ENCODE peak calls at places on chromosomes 2 and 18, in five cellular contexts. Z is erythroblast, M is H54, E is gastrocnemius medialis, Q is transverse colon. I is an unnamed sample.

GRCh38 chr2:147575106-147575505 is 269.7 kb upstream of the ACVR2A start:
- DNase-seq in E (no peak), Z (no peak), Q (no peak), M (no peak), I (no peak)

GRCh38 chr18:51068111-51068510 is 38.1 kb downstream of the SMAD4 start:
- DNase-seq in Z (no peak), Q (no peak), M (no peak), E (no peak), I (no peak)

GRCh38 chr18:79856119-79857080 is 58.7 kb downstream of the KCNG2 start:
- DNase-seq in Z (no peak), E (no peak), M (no peak), Q (no peak), I (no peak)

GRCh38 chr2:136439277-136439676 is 321.3 kb upstream of the CXCR4 start:
- DNase-seq in M (no peak), E (no peak), Q (no peak), Z (no peak), I (no peak)

GRCh38 chr2:105789745-105790466 is 45.2 kb downstream of the NCK2 start:
- DNase-seq in E (peak), Z (no peak), M (peak), Q (peak), I (peak)

GRCh38 chr2:26245231-26245732 is 543 bp downstream of the HADHB start:
- DNase-seq in M (no peak), Z (peak), Q (peak), E (peak), I (peak)

GRCh38 chr2:55155764-55156221 is 76.3 kb downstream of the CLHC1 start:
- DNase-seq in E (no peak), M (no peak), Q (no peak), Z (no peak), I (no peak)

GRCh38 chr2:238999290-238999741 is 151.4 kb downstream of the TWIST2 start:
- DNase-seq in E (no peak), Q (no peak), M (no peak), Z (no peak), I (peak)

GRCh38 chr2:95346738-95347671 is 49.9 kb downstream of the KCNIP3 start:
- DNase-seq in Q (no peak), E (no peak), Z (peak), M (no peak), I (peak)

GRCh38 chr2:69581774-69582581 is 61.6 kb downstream of the AAK1 start:
- DNase-seq in M (no peak), E (no peak), Z (peak), Q (no peak), I (no peak)

GRCh38 chr2:67462741-67463496 is 65.8 kb downstream of the ETAA1 start:
- DNase-seq in M (no peak), E (no peak), Z (no peak), Q (no peak), I (no peak)
- TF ChIP-seq POLR2A in M (no peak), E (no peak), Z (no peak), Q (no peak), I (no peak)

DNA sequence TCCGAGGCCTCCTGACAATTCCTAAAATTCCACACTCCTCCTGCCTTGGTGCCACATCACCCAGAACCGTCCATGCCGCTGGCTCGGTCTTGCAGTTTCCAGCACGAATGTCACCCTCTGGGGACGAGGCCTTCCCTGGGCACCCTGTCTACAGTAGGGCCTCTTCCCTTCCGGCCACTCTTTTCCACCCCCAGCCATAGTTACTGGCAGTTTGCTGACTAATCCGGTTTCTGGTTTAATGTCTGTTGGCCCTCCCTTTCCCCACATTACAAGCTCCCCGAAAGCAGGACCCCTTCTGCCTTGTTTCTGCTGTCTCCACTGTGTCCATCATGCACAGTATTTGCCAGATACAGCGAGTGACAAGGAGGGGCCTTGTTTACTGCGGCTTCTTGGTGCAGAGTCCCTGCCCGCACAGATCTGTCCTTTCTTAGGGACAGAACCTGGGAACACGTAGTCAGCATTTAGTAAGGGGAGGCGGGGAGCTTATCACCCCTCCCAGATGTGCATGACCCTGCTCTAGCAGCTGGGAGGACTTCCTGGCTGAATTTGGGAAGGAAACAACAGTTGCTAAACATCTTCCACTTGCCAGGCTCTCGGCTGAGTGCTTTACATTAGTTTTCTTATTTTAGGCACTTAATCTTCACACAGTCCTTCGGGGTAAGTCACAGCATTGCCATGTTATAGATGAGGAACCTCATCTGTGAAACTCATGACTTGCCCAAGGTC is 23.6 kb upstream of the CATIP start:
- DNase-seq in Q (no peak), E (peak), M (no peak), Z (peak), I (no peak)
- TF ChIP-seq POLR2A in Q (no peak), E (no peak), M (no peak), Z (peak), I (no peak)

GRCh38 chr2:20223345-20224190 is 1.4 kb downstream of the SDC1 start:
- DNase-seq in M (peak), Z (no peak), Q (no peak), E (no peak), I (no peak)
- TF ChIP-seq POLR2A in M (peak), Z (no peak), Q (peak), E (no peak), I (no peak)

GRCh38 chr2:20449501-20450200 is 2.8 kb downstream of the RHOB start:
- DNase-seq in M (no peak), Z (peak), E (peak), Q (no peak), I (no peak)
- TF ChIP-seq POLR2A in M (no peak), Z (peak), E (no peak), Q (no peak), I (no peak)

GRCh38 chr2:165886487-165887146 is 67.0 kb downstream of the TTC21B start:
- DNase-seq in E (no peak), M (no peak), Q (no peak), Z (peak), I (no peak)
- TF ChIP-seq POLR2A in E (no peak), M (no peak), Q (no peak), Z (no peak), I (no peak)

GRCh38 chr2:240565267-240566202 is 2.7 kb upstream of the RNPEPL1 start:
- DNase-seq in E (peak), Z (peak), M (peak), Q (peak), I (peak)
- TF ChIP-seq POLR2A in E (no peak), Z (peak), M (peak), Q (peak), I (no peak)

DNA sequence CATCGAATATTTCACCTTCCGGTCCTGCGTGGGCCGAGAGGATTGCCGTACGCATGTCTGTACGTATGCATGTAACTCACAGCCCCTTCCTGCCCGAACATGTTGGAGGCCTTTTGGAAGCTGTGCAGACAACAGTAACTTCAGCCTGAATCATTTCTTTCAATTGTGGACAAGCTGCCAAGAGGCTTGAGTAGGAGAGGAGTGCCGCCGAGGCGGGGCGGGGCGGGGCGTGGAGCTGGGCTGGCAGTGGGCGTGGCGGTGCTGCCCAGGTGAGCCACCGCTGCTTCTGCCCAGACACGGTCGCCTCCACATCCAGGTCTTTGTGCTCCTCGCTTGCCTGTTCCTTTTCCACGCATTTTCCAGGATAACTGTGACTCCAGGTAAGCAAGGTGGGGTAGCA is at the start of gene SERPINB5:
- DNase-seq in E (no peak), Z (no peak), M (no peak), Q (peak), I (peak)
- TF ChIP-seq POLR2A in E (no peak), Z (no peak), M (no peak), Q (no peak), I (no peak)

DNA sequence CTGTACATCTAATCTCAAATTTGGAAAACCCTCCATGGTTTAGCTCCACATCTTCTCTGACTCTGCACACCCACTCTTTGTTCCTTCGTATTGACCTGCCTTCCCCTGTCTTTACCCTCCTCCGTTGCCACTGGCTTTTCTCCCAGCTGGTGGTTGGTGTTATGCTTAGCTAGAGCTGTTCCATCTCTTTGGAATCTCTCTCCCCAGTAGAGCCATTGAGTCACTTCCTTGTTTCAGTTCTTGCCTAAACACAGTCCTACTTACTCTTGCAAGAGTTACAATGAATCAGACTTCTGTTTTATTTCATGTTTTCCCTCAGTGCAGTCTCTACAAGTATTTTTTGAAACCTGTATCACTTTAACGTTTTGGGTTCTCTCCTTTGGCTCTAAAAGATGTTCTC is 263.9 kb downstream of the LTBP1 start:
- DNase-seq in M (peak), Z (no peak), E (no peak), Q (no peak), I (no peak)
- TF ChIP-seq POLR2A in M (no peak), Z (no peak), E (no peak), Q (no peak), I (no peak)

GRCh38 chr2:8677646-8678592 is 3.9 kb upstream of the ID2 start:
- DNase-seq in M (peak), Q (peak), E (peak), Z (peak), I (peak)
- TF ChIP-seq POLR2A in M (peak), Q (peak), E (no peak), Z (peak), I (no peak)